ENCODE peak calls at places on chromosomes 12 and 14, in five cellular contexts. E is EL, Z is bronchial epithelial cell, Q is cardiac fibroblast, A is RPMI7951. S is an unnamed sample.

GRCh38 chr12:56593909-56594621 is 36.1 kb downstream of the BAZ2A start:
- DNase-seq in Z (peak), A (peak), E (peak), Q (peak), S (peak)

GRCh38 chr12:89064780-89065179 is 287.5 kb downstream of the DUSP6 start:
- DNase-seq in Z (peak), A (peak), Q (no peak), E (peak), S (peak)

GRCh38 chr14:70920608-70921007 is 13.3 kb downstream of the PCNX1 start:
- DNase-seq in A (no peak), Z (peak), Q (no peak), E (no peak), S (no peak)

GRCh38 chr12:61412209-61412608 is 848.0 kb upstream of the USP15 start:
- DNase-seq in Z (no peak), E (no peak), Q (no peak), A (no peak), S (no peak)

GRCh38 chr12:1799882-1800645 is 20.3 kb upstream of the LRTM2 start:
- DNase-seq in A (no peak), Q (no peak), E (no peak), Z (no peak), S (no peak)

GRCh38 chr12:130658106-130658505 is 58.0 kb downstream of the RIMBP2 start:
- DNase-seq in E (no peak), Z (no peak), A (no peak), Q (no peak), S (no peak)

GRCh38 chr12:26092706-26093105 is 32.1 kb downstream of the BHLHE41 start:
- DNase-seq in E (no peak), A (no peak), Q (no peak), Z (no peak), S (no peak)

GRCh38 chr14:68625366-68626090 is 167.3 kb downstream of the ZFP36L1 start:
- DNase-seq in Z (no peak), E (no peak), A (no peak), Q (no peak), S (no peak)

GRCh38 chr14:91315844-91316267 is 71.4 kb upstream of the GPR68 start:
- DNase-seq in Q (no peak), Z (no peak), E (no peak), A (no peak), S (no peak)

GRCh38 chr14:77883479-77884238 is 83.8 kb downstream of the ADCK1 start:
- DNase-seq in Z (no peak), A (no peak), Q (no peak), E (no peak), S (no peak)

GRCh38 chr14:104113631-104114420 is 24.6 kb upstream of the KIF26A start:
- DNase-seq in Z (peak), A (no peak), Q (no peak), E (no peak), S (no peak)

GRCh38 chr14:68696721-68697495 is 96.0 kb downstream of the ZFP36L1 start:
- DNase-seq in E (no peak), Z (no peak), A (no peak), Q (no peak), S (no peak)

GRCh38 chr14:71324767-71325272 is 417.6 kb downstream of the PCNX1 start:
- DNase-seq in E (no peak), Z (peak), Q (peak), A (peak), S (no peak)

GRCh38 chr12:49553512-49554088 is 14.3 kb downstream of the MCRS1 start:
- DNase-seq in E (no peak), Q (peak), Z (peak), A (peak), S (no peak)

GRCh38 chr12:13165578-13166120 is 30.9 kb upstream of the EMP1 start:
- DNase-seq in Z (peak), Q (peak), E (peak), A (peak), S (no peak)

GRCh38 chr12:110590806-110591326 is 7.7 kb upstream of the PPTC7 start:
- DNase-seq in E (no peak), Q (peak), A (peak), Z (no peak), S (peak)

GRCh38 chr12:54352022-54352531 is 12.2 kb downstream of the GPR84 start:
- DNase-seq in E (peak), A (no peak), Q (peak), Z (no peak), S (no peak)